ENCODE peak calls at places on chromosomes 13 and 19, in ten cellular contexts. W, A, Q, V, D, C, E, Y, L and I are unnamed samples. For H3K4me1, the result is how much of the 10 kb centered on the place peaks cover.

GRCh38 chr19:7428651-7429113 is 60.2 kb downstream of the PEX11G start:
- DNase-seq in W (no peak), A (no peak), Q (no peak), V (no peak), D (no peak), C (no peak), E (no peak), Y (no peak), L (no peak), I (no peak)

GRCh38 chr13:45831851-45832250 is 19.7 kb downstream of the SIAH3 start:
- DNase-seq in W (no peak), A (no peak), Q (no peak), V (no peak), D (no peak), C (no peak), E (no peak), Y (no peak), L (no peak), I (no peak)

GRCh38 chr13:80923907-80924306 is 583.0 kb upstream of the SPRY2 start:
- DNase-seq in W (no peak), A (no peak), Q (no peak), V (no peak), D (no peak), C (no peak), E (no peak), Y (no peak), L (no peak), I (no peak)

GRCh38 chr19:14361824-14362223 is 19.4 kb upstream of the ADGRE5 start:
- DNase-seq in W (no peak), A (no peak), Q (no peak), V (no peak), D (no peak), C (no peak), E (no peak), Y (no peak), L (no peak), I (no peak)

GRCh38 chr19:18300930-18301717 is 19.7 kb upstream of the JUND start:
- DNase-seq in W (no peak), A (no peak), Q (peak), V (no peak), D (peak), C (peak), E (peak), Y (peak), L (peak), I (peak)

GRCh38 chr13:25181597-25181996 is 9.5 kb upstream of the AMER2 start:
- DNase-seq in W (no peak), A (no peak), Q (no peak), V (no peak), D (no peak), C (no peak), E (no peak), Y (no peak), L (no peak), I (no peak)

GRCh38 chr19:48933382-48933932 is at the start of gene DHDH:
- DNase-seq in W (peak), A (peak), Q (peak), V (peak), D (peak), C (peak), E (peak), Y (peak), L (peak), I (peak)

GRCh38 chr19:13060964-13061927 is 41.4 kb downstream of the LYL1 start:
- DNase-seq in W (peak), A (no peak), Q (peak), V (peak), D (peak), C (peak), E (peak), Y (peak), L (peak), I (peak)

GRCh38 chr19:18939922-18940775 is 868 bp downstream of the HOMER3 start:
- DNase-seq in W (no peak), A (no peak), Q (peak), V (peak), D (peak), C (peak), E (peak), Y (peak), L (peak), I (no peak)

GRCh38 chr13:112876305-112877000 is 92.6 kb upstream of the MCF2L start:
- DNase-seq in W (no peak), A (no peak), Q (no peak), V (no peak), D (no peak), C (no peak), E (no peak), Y (no peak), L (peak), I (peak)

GRCh38 chr13:26228080-26228479 is 6.0 kb upstream of the RNF6 start:
- DNase-seq in W (no peak), A (no peak), Q (no peak), V (no peak), D (no peak), C (no peak), E (no peak), Y (no peak), L (no peak), I (no peak)

GRCh38 chr13:40221460-40222201 is 444.8 kb downstream of the FOXO1 start:
- DNase-seq in W (no peak), A (no peak), Q (peak), V (peak), D (no peak), C (peak), E (peak), Y (peak), L (no peak), I (no peak)

GRCh38 chr19:49689133-49690072 is at the start of gene ADM5:
- DNase-seq in W (no peak), A (peak), Q (peak), V (peak), D (peak), C (peak), E (no peak), Y (peak), L (peak), I (peak)

GRCh38 chr13:113093580-113094409 is 11.8 kb upstream of the F7 start:
- DNase-seq in W (no peak), A (peak), Q (no peak), V (no peak), D (no peak), C (no peak), E (no peak), Y (no peak), L (peak), I (peak)

GRCh38 chr19:52170304-52170703 is 1.1 kb downstream of the ZNF836 start:
- DNase-seq in W (no peak), A (no peak), Q (peak), V (no peak), D (no peak), C (no peak), E (no peak), Y (no peak), L (no peak), I (no peak)

GRCh38 chr19:38006361-38007045 is 99.5 kb downstream of the SIPA1L3 start:
- DNase-seq in W (no peak), A (no peak), Q (no peak), V (no peak), D (no peak), C (no peak), E (no peak), Y (no peak), L (no peak), I (no peak)

GRCh38 chr13:96081888-96082287 is 8.0 kb upstream of the HS6ST3 start:
- DNase-seq in W (no peak), A (no peak), Q (no peak), V (no peak), D (no peak), C (no peak), E (no peak), Y (no peak), L (no peak), I (no peak)

GRCh38 chr19:48844472-48844871 is 8.2 kb upstream of the HSD17B14 start:
- DNase-seq in W (no peak), A (no peak), Q (peak), V (no peak), D (no peak), C (no peak), E (no peak), Y (peak), L (no peak), I (no peak)

GRCh38 chr19:48636859-48637448 is at the start of gene DBP:
- DNase-seq in W (no peak), A (no peak), Q (peak), V (no peak), D (peak), C (peak), E (no peak), Y (peak), L (peak), I (peak)

GRCh38 chr19:15195987-15196682 is 4.7 kb downstream of the NOTCH3 start:
- DNase-seq in W (peak), A (peak), Q (peak), V (peak), D (peak), C (peak), E (no peak), Y (peak), L (no peak), I (peak)

GRCh38 chr13:75650991-75651390 is 14.9 kb downstream of the LMO7 start:
- DNase-seq in W (no peak), A (no peak), Q (peak), V (no peak), D (no peak), C (no peak), E (no peak), Y (no peak), L (no peak), I (no peak)

GRCh38 chr13:76848596-76848995 is 37.6 kb downstream of the KCTD12 start:
- DNase-seq in W (no peak), A (no peak), Q (peak), V (no peak), D (peak), C (peak), E (peak), Y (no peak), L (peak), I (peak)

GRCh38 chr13:86906458-86906857 is 764.7 kb upstream of the SLITRK5 start:
- DNase-seq in W (no peak), A (no peak), Q (peak), V (no peak), D (no peak), C (no peak), E (no peak), Y (no peak), L (no peak), I (no peak)

GRCh38 chr19:37979547-37980082 is 72.6 kb downstream of the SIPA1L3 start:
- DNase-seq in W (no peak), A (peak), Q (no peak), V (peak), D (peak), C (no peak), E (no peak), Y (no peak), L (no peak), I (peak)

GRCh38 chr13:78772933-78773332 is 114.0 kb upstream of the OBI1 start:
- DNase-seq in W (no peak), A (no peak), Q (no peak), V (no peak), D (no peak), C (no peak), E (no peak), Y (no peak), L (no peak), I (no peak)

GRCh38 chr19:39919976-39920375 is 14.5 kb downstream of the FCGBP start:
- DNase-seq in W (no peak), A (no peak), Q (no peak), V (no peak), D (peak), C (no peak), E (no peak), Y (peak), L (no peak), I (no peak)

GRCh38 chr19:53466726-53467125 is 807 bp upstream of the ZNF813 start:
- DNase-seq in W (no peak), A (no peak), Q (peak), V (no peak), D (no peak), C (no peak), E (no peak), Y (no peak), L (no peak), I (no peak)

GRCh38 chr19:13149628-13150186 is 468 bp downstream of the STX10 start:
- DNase-seq in W (no peak), A (no peak), Q (peak), V (peak), D (peak), C (peak), E (no peak), Y (peak), L (peak), I (peak)

GRCh38 chr19:50784710-50785109 is 5.5 kb upstream of the ACP4 start:
- DNase-seq in W (no peak), A (no peak), Q (no peak), V (no peak), D (no peak), C (no peak), E (no peak), Y (no peak), L (no peak), I (no peak)

GRCh38 chr19:13441810-13442512 is 64.3 kb downstream of the CACNA1A start:
- DNase-seq in W (no peak), A (no peak), Q (peak), V (no peak), D (no peak), C (peak), E (no peak), Y (peak), L (peak), I (no peak)

GRCh38 chr19:33171916-33172359 is 22.2 kb upstream of the LRP3 start:
- DNase-seq in W (no peak), A (no peak), Q (peak), V (no peak), D (no peak), C (no peak), E (no peak), Y (peak), L (no peak), I (no peak)

GRCh38 chr13:26721251-26721939 is 39.2 kb downstream of the GPR12 start:
- DNase-seq in W (no peak), A (no peak), Q (no peak), V (no peak), D (peak), C (no peak), E (no peak), Y (no peak), L (no peak), I (no peak)

GRCh38 chr19:18477042-18477760 is 39.3 kb upstream of the ISYNA1 start:
- DNase-seq in W (no peak), A (no peak), Q (peak), V (no peak), D (no peak), C (no peak), E (no peak), Y (no peak), L (no peak), I (no peak)

GRCh38 chr13:26819067-26819466 is 58.5 kb upstream of the GPR12 start:
- DNase-seq in W (no peak), A (no peak), Q (no peak), V (no peak), D (no peak), C (no peak), E (no peak), Y (no peak), L (no peak), I (no peak)

GRCh38 chr19:37969695-37970094 is 62.7 kb downstream of the SIPA1L3 start:
- DNase-seq in W (no peak), A (no peak), Q (no peak), V (peak), D (no peak), C (no peak), E (no peak), Y (no peak), L (no peak), I (no peak)

GRCh38 chr19:39409886-39410619 is 2.4 kb upstream of the PLEKHG2 start:
- DNase-seq in W (no peak), A (no peak), Q (peak), V (peak), D (peak), C (peak), E (peak), Y (no peak), L (peak), I (peak)

GRCh38 chr13:99058527-99059495 is 80.9 kb upstream of the DOCK9 start:
- DNase-seq in W (no peak), A (no peak), Q (no peak), V (no peak), D (no peak), C (no peak), E (no peak), Y (no peak), L (no peak), I (no peak)

GRCh38 chr19:16015805-16016173 is 60.5 kb upstream of the TPM4 start:
- DNase-seq in W (no peak), A (no peak), Q (no peak), V (no peak), D (peak), C (no peak), E (no peak), Y (no peak), L (no peak), I (no peak)

GRCh38 chr13:99176309-99177276 is 24.1 kb upstream of the UBAC2 start:
- DNase-seq in W (peak), A (no peak), Q (peak), V (peak), D (peak), C (peak), E (peak), Y (peak), L (peak), I (peak)

GRCh38 chr13:111004444-111004843 is 89.6 kb upstream of the ANKRD10 start:
- DNase-seq in W (no peak), A (no peak), Q (no peak), V (no peak), D (no peak), C (no peak), E (no peak), Y (no peak), L (no peak), I (no peak)

GRCh38 chr13:111007209-111007608 is 92.3 kb upstream of the ANKRD10 start:
- DNase-seq in W (no peak), A (no peak), Q (no peak), V (no peak), D (no peak), C (no peak), E (no peak), Y (no peak), L (no peak), I (no peak)

GRCh38 chr13:111006508-111007031 is 91.7 kb upstream of the ANKRD10 start:
- DNase-seq in W (no peak), A (no peak), Q (peak), V (peak), D (peak), C (peak), E (peak), Y (no peak), L (peak), I (no peak)

GRCh38 chr13:111005364-111005763 is 90.5 kb upstream of the ANKRD10 start:
- DNase-seq in W (no peak), A (no peak), Q (peak), V (no peak), D (no peak), C (no peak), E (no peak), Y (peak), L (no peak), I (no peak)

GRCh38 chr13:111005808-111006494 is 91.1 kb upstream of the ANKRD10 start:
- DNase-seq in W (no peak), A (no peak), Q (peak), V (peak), D (peak), C (peak), E (peak), Y (no peak), L (peak), I (no peak)
- H3K4me3 ChIP-seq in W (no peak), A (no peak), Q (peak), V (no peak), D (no peak), C (no peak), E (peak), Y (no peak), L (peak), I (no peak)

DNA sequence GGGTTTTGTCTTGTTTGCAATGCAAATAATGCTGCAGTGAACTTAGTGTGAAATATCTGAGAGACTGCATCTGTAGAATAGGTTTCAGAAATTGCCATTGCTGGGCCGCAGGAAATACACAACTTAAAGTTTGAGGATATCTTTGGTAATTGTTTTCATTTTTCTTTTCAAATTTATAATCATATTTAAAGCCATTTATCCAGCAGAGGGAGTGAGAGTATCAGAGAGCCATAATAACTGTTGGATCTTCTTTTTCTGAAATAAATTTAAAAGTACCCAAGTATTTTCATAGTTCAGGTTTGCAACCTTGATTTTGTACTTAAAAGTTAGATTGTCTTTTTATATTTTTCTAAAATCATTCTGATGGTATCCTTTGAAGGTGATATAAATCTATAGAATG is 99.4 kb downstream of the ZMYM2 start:
- DNase-seq in W (no peak), A (no peak), Q (peak), V (no peak), D (no peak), C (no peak), E (no peak), Y (peak), L (no peak), I (no peak)
- H3K4me1 ChIP-seq in W (under half), A (under half), Q (under half), V (under half), D (under half), C (under half), E (under half), Y (under half), L (under half), I (under half)

DNA sequence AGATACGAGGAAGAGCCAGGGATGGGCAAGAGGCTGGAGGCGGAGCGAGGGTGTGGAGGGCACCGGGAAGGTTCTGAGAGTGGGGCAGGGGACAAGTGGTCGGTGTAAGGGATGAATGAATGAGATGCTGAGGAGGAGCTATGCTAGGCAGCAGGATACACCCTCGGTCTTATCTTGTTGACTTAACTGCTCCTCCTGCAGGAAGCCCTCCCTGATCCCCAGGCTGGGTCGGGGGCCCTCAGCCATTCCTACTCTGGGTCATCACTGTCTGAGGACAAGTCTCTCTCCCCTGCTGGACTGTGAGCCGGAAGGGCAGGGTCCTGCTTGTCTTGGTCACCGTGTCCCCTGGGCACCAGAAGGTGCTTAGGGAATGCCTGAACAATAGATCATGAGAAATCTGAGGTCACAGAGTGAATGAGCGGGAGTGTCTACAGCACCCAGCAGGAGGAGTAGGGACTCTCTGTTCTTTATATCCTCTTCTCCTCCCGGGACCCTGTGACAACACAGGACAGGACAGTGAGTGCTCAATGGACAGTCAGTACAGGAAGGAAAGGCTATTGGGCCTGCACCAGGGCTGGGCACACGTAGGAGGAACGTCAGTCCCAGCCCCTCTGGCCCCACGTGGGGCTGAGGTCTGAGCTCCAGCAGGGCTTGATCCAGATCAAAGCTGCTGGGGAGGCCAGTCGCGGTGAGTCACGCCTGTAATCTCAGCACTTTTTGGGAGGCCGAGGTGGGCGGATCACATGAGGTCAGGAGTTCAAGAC is 6.5 kb downstream of the NKPD1 start:
- DNase-seq in W (no peak), A (no peak), Q (peak), V (no peak), D (no peak), C (peak), E (no peak), Y (peak), L (no peak), I (no peak)
- H3K4me3 ChIP-seq in W (peak), A (no peak), Q (peak), V (peak), D (peak), C (no peak), E (peak), Y (no peak), L (peak), I (peak)

DNA sequence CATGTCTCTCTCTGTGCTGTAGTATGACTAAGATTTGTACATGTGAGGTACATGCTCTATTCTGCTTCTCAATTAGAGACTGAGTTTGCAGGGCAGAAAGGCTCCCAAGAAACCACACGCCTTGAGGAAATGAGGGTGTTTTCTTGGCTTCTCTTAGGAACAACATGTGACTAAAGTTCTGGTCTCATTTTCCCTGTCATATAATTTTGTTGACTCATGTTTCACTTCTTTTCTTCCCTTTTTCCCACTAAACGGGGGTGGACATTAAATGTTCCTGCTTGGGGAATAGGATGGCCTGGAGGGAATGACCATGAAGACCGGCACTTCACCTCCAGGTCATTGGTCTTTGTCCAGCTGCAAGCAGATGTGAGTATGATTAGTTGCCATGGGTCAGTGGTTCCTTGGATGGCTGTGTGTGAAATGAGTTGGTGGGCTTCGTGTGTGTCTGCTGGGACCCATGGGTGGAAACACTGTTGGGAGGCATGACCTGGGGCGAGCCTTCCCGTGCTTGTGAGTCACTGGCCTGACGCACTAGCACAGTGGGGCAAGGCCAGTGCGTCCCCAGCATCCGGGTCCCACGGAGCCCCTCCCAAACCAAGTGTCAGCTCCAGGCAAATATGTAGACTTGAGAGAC is 56.6 kb downstream of the COL4A1 start:
- DNase-seq in W (no peak), A (no peak), Q (peak), V (no peak), D (no peak), C (peak), E (peak), Y (peak), L (peak), I (no peak)
- H3K4me1 ChIP-seq in W (under half), A (under half), Q (under half), V (under half), D (under half), C (under half), E (under half), Y (under half), L (half or more), I (under half)